ENCODE peak calls at places on chromosomes 2 and 18, in six cellular contexts. One of them, this sample, is unnamed.

GRCh38 chr2:223007531-223007930 is 44.5 kb upstream of the KCNE4 start:
- DNase-seq in NCI-H1436: no peak
- DNase-seq in psoas muscle: no peak
- DNase-seq in D341Med: no peak
- DNase-seq in posterior cingulate gyrus: no peak
- DNase-seq in AG10803: no peak
- DNase-seq in this sample: peak; percentile 8

GRCh38 chr2:205323929-205324328 is 358.4 kb upstream of the NRP2 start:
- DNase-seq in NCI-H1436: no peak
- DNase-seq in psoas muscle: no peak
- DNase-seq in D341Med: no peak
- DNase-seq in posterior cingulate gyrus: no peak
- DNase-seq in AG10803: no peak
- DNase-seq in this sample: no peak

GRCh38 chr2:205408690-205409089 is 273.6 kb upstream of the NRP2 start:
- DNase-seq in NCI-H1436: no peak
- DNase-seq in psoas muscle: no peak
- DNase-seq in D341Med: no peak
- DNase-seq in posterior cingulate gyrus: no peak
- DNase-seq in AG10803: peak; percentile 64
- DNase-seq in this sample: peak; percentile 31

GRCh38 chr2:222554511-222554910 is 101.4 kb downstream of the FARSB start:
- DNase-seq in NCI-H1436: no peak
- DNase-seq in psoas muscle: no peak
- DNase-seq in D341Med: no peak
- DNase-seq in posterior cingulate gyrus: no peak
- DNase-seq in AG10803: no peak
- DNase-seq in this sample: no peak

GRCh38 chr18:48171490-48172188 is 237.5 kb downstream of the ZBTB7C start:
- DNase-seq in NCI-H1436: no peak
- DNase-seq in psoas muscle: no peak
- DNase-seq in D341Med: no peak
- DNase-seq in posterior cingulate gyrus: no peak
- DNase-seq in AG10803: no peak
- DNase-seq in this sample: no peak

GRCh38 chr2:43609304-43609883 is 13.6 kb upstream of the THADA start:
- DNase-seq in NCI-H1436: peak; percentile 32
- DNase-seq in psoas muscle: no peak
- DNase-seq in D341Med: peak; percentile 65
- DNase-seq in posterior cingulate gyrus: no peak
- DNase-seq in AG10803: peak; percentile 40
- DNase-seq in this sample: peak; percentile 66

GRCh38 chr2:151032741-151033152 is 228.9 kb downstream of the RBM43 start:
- DNase-seq in NCI-H1436: no peak
- DNase-seq in psoas muscle: no peak
- DNase-seq in D341Med: no peak
- DNase-seq in posterior cingulate gyrus: no peak
- DNase-seq in AG10803: peak; percentile 99
- DNase-seq in this sample: peak; percentile 79

GRCh38 chr2:136582631-136583205 is 182.6 kb upstream of the THSD7B start:
- DNase-seq in NCI-H1436: no peak
- DNase-seq in psoas muscle: no peak
- DNase-seq in D341Med: no peak
- DNase-seq in posterior cingulate gyrus: no peak
- DNase-seq in AG10803: no peak
- DNase-seq in this sample: peak; percentile 4